ENCODE peak calls at places on chromosomes 3 and 15, in nine cellular contexts. One of them, this sample, is unnamed. For H3K4me1, the result is how much of the 10 kb centered on the place peaks cover.

GRCh38 chr3:146164951-146165350 is 4.0 kb upstream of the PLOD2 start:
- DNase-seq in tibial nerve: no peak
- DNase-seq in CD8-positive, alpha-beta T cell: no peak
- DNase-seq in PC-3: no peak
- DNase-seq in heart left ventricle: no peak
- DNase-seq in upper lobe of right lung: no peak
- DNase-seq in CD8-positive, alpha-beta memory T cell: no peak
- DNase-seq in stomach: no peak
- DNase-seq in GM12878: no peak
- DNase-seq in this sample: no peak

GRCh38 chr15:74978503-74978902 is 16.9 kb upstream of the SCAMP5 start:
- DNase-seq in heart left ventricle: no peak
- DNase-seq in GM12878: no peak
- DNase-seq in stomach: no peak
- DNase-seq in CD8-positive, alpha-beta T cell: peak
- DNase-seq in upper lobe of right lung: no peak
- DNase-seq in PC-3: peak
- DNase-seq in tibial nerve: no peak
- DNase-seq in CD8-positive, alpha-beta memory T cell: no peak
- DNase-seq in this sample: peak

GRCh38 chr15:79408041-79408440 is 24.1 kb upstream of the MINAR1 start:
- DNase-seq in PC-3: no peak
- DNase-seq in upper lobe of right lung: no peak
- DNase-seq in GM12878: no peak
- DNase-seq in heart left ventricle: no peak
- DNase-seq in CD8-positive, alpha-beta memory T cell: no peak
- DNase-seq in tibial nerve: no peak
- DNase-seq in CD8-positive, alpha-beta T cell: no peak
- DNase-seq in stomach: no peak
- DNase-seq in this sample: no peak

GRCh38 chr3:111694471-111694870 is 99.3 kb upstream of the ZBED2 start:
- DNase-seq in stomach: no peak
- DNase-seq in tibial nerve: no peak
- DNase-seq in PC-3: no peak
- DNase-seq in upper lobe of right lung: no peak
- DNase-seq in CD8-positive, alpha-beta memory T cell: no peak
- DNase-seq in heart left ventricle: no peak
- DNase-seq in CD8-positive, alpha-beta T cell: no peak
- DNase-seq in GM12878: no peak
- DNase-seq in this sample: no peak

GRCh38 chr3:12287727-12288465 is 974 bp upstream of the PPARG start:
- DNase-seq in heart left ventricle: peak
- DNase-seq in stomach: peak
- DNase-seq in upper lobe of right lung: peak
- DNase-seq in CD8-positive, alpha-beta T cell: no peak
- DNase-seq in tibial nerve: no peak
- DNase-seq in PC-3: peak
- DNase-seq in CD8-positive, alpha-beta memory T cell: no peak
- DNase-seq in GM12878: no peak
- DNase-seq in this sample: peak

GRCh38 chr3:138879541-138880380 is 45.0 kb upstream of the PIK3CB start:
- DNase-seq in GM12878: no peak
- DNase-seq in upper lobe of right lung: no peak
- DNase-seq in PC-3: no peak
- DNase-seq in stomach: no peak
- DNase-seq in CD8-positive, alpha-beta memory T cell: no peak
- DNase-seq in CD8-positive, alpha-beta T cell: no peak
- DNase-seq in tibial nerve: no peak
- DNase-seq in heart left ventricle: no peak
- DNase-seq in this sample: no peak

GRCh38 chr3:160210799-160211221 is 14.4 kb upstream of the C3orf80 start:
- DNase-seq in tibial nerve: no peak
- DNase-seq in heart left ventricle: no peak
- DNase-seq in PC-3: peak
- DNase-seq in stomach: no peak
- DNase-seq in CD8-positive, alpha-beta T cell: no peak
- DNase-seq in upper lobe of right lung: no peak
- DNase-seq in GM12878: no peak
- DNase-seq in CD8-positive, alpha-beta memory T cell: no peak
- DNase-seq in this sample: no peak

GRCh38 chr15:43111354-43111753 is 5.5 kb upstream of the UBR1 start:
- DNase-seq in stomach: no peak
- DNase-seq in GM12878: no peak
- DNase-seq in CD8-positive, alpha-beta T cell: no peak
- DNase-seq in CD8-positive, alpha-beta memory T cell: no peak
- DNase-seq in tibial nerve: no peak
- DNase-seq in heart left ventricle: no peak
- DNase-seq in upper lobe of right lung: no peak
- DNase-seq in PC-3: no peak
- DNase-seq in this sample: no peak

GRCh38 chr3:111246967-111247760 is 175.5 kb downstream of the NECTIN3 start:
- DNase-seq in heart left ventricle: no peak
- DNase-seq in CD8-positive, alpha-beta memory T cell: no peak
- DNase-seq in GM12878: no peak
- DNase-seq in upper lobe of right lung: no peak
- DNase-seq in stomach: no peak
- DNase-seq in PC-3: peak
- DNase-seq in CD8-positive, alpha-beta T cell: no peak
- DNase-seq in tibial nerve: no peak
- DNase-seq in this sample: no peak

GRCh38 chr3:186570941-186571643 is 572 bp downstream of the DNAJB11 start:
- DNase-seq in tibial nerve: no peak
- DNase-seq in PC-3: no peak
- DNase-seq in stomach: no peak
- DNase-seq in CD8-positive, alpha-beta T cell: no peak
- DNase-seq in GM12878: no peak
- DNase-seq in heart left ventricle: no peak
- DNase-seq in upper lobe of right lung: no peak
- DNase-seq in CD8-positive, alpha-beta memory T cell: no peak
- DNase-seq in this sample: no peak

GRCh38 chr3:32045091-32045964 is 61.1 kb upstream of the GPD1L start:
- DNase-seq in CD8-positive, alpha-beta T cell: no peak
- DNase-seq in heart left ventricle: no peak
- DNase-seq in PC-3: peak
- DNase-seq in upper lobe of right lung: no peak
- DNase-seq in GM12878: no peak
- DNase-seq in stomach: peak
- DNase-seq in tibial nerve: peak
- DNase-seq in CD8-positive, alpha-beta memory T cell: no peak
- DNase-seq in this sample: no peak

GRCh38 chr15:66820474-66821258 is 118.6 kb downstream of the SMAD6 start:
- DNase-seq in CD8-positive, alpha-beta T cell: no peak
- DNase-seq in heart left ventricle: no peak
- DNase-seq in GM12878: no peak
- DNase-seq in CD8-positive, alpha-beta memory T cell: no peak
- DNase-seq in upper lobe of right lung: peak
- DNase-seq in stomach: no peak
- DNase-seq in tibial nerve: no peak
- DNase-seq in PC-3: no peak
- DNase-seq in this sample: peak
- H3K4me1 ChIP-seq in CD8-positive, alpha-beta T cell: under half
- H3K4me1 ChIP-seq in heart left ventricle: under half
- H3K4me1 ChIP-seq in GM12878: under half
- H3K4me1 ChIP-seq in CD8-positive, alpha-beta memory T cell: under half
- H3K4me1 ChIP-seq in upper lobe of right lung: under half
- H3K4me1 ChIP-seq in stomach: under half
- H3K4me1 ChIP-seq in tibial nerve: under half
- H3K4me1 ChIP-seq in PC-3: under half
- H3K4me1 ChIP-seq in this sample: under half

GRCh38 chr15:36877796-36878744 is 222.3 kb downstream of the MEIS2 start:
- DNase-seq in GM12878: no peak
- DNase-seq in stomach: no peak
- DNase-seq in heart left ventricle: no peak
- DNase-seq in PC-3: no peak
- DNase-seq in upper lobe of right lung: no peak
- DNase-seq in CD8-positive, alpha-beta T cell: no peak
- DNase-seq in CD8-positive, alpha-beta memory T cell: no peak
- DNase-seq in tibial nerve: no peak
- DNase-seq in this sample: peak

GRCh38 chr15:36879568-36880225 is 220.7 kb downstream of the MEIS2 start:
- DNase-seq in stomach: no peak
- DNase-seq in heart left ventricle: no peak
- DNase-seq in tibial nerve: no peak
- DNase-seq in CD8-positive, alpha-beta memory T cell: no peak
- DNase-seq in CD8-positive, alpha-beta T cell: no peak
- DNase-seq in GM12878: no peak
- DNase-seq in PC-3: no peak
- DNase-seq in upper lobe of right lung: no peak
- DNase-seq in this sample: no peak

GRCh38 chr15:36877294-36877693 is 223.1 kb downstream of the MEIS2 start:
- DNase-seq in CD8-positive, alpha-beta memory T cell: no peak
- DNase-seq in upper lobe of right lung: no peak
- DNase-seq in CD8-positive, alpha-beta T cell: no peak
- DNase-seq in PC-3: no peak
- DNase-seq in tibial nerve: no peak
- DNase-seq in heart left ventricle: no peak
- DNase-seq in stomach: no peak
- DNase-seq in GM12878: no peak
- DNase-seq in this sample: no peak

GRCh38 chr15:36880226-36880912 is 220.0 kb downstream of the MEIS2 start:
- DNase-seq in GM12878: no peak
- DNase-seq in tibial nerve: no peak
- DNase-seq in stomach: no peak
- DNase-seq in CD8-positive, alpha-beta memory T cell: no peak
- DNase-seq in CD8-positive, alpha-beta T cell: no peak
- DNase-seq in heart left ventricle: no peak
- DNase-seq in upper lobe of right lung: no peak
- DNase-seq in PC-3: no peak
- DNase-seq in this sample: no peak

GRCh38 chr15:36878745-36879262 is 221.5 kb downstream of the MEIS2 start:
- DNase-seq in CD8-positive, alpha-beta T cell: no peak
- DNase-seq in stomach: no peak
- DNase-seq in tibial nerve: no peak
- DNase-seq in heart left ventricle: no peak
- DNase-seq in GM12878: no peak
- DNase-seq in upper lobe of right lung: no peak
- DNase-seq in PC-3: no peak
- DNase-seq in CD8-positive, alpha-beta memory T cell: no peak
- DNase-seq in this sample: no peak
- H3K4me1 ChIP-seq in CD8-positive, alpha-beta T cell: under half
- H3K4me1 ChIP-seq in stomach: under half
- H3K4me1 ChIP-seq in tibial nerve: under half
- H3K4me1 ChIP-seq in heart left ventricle: under half
- H3K4me1 ChIP-seq in GM12878: under half
- H3K4me1 ChIP-seq in upper lobe of right lung: under half
- H3K4me1 ChIP-seq in PC-3: under half
- H3K4me1 ChIP-seq in CD8-positive, alpha-beta memory T cell: under half
- H3K4me1 ChIP-seq in this sample: under half

DNA sequence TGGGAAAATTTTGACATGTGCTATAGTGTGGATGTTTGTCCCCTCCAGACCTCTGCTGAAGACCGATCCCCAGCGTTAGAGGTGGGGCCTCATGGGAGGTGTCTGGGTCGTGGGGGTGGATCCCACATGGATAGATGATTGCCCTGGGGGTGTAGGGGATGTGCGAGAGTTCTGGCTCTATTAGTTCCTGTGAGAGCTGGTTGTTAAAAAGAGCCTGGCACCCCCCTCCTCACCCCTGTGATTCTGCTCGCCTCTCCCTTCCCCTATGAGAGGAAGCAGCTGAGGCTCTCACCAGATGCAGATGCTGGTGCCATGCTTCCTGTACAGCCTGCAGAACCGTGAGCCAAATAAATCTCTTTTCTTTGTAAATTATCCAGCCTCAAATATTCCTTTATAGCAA is 67.4 kb downstream of the ATP10A start:
- DNase-seq in tibial nerve: no peak
- DNase-seq in PC-3: no peak
- DNase-seq in heart left ventricle: no peak
- DNase-seq in CD8-positive, alpha-beta memory T cell: no peak
- DNase-seq in stomach: no peak
- DNase-seq in CD8-positive, alpha-beta T cell: no peak
- DNase-seq in upper lobe of right lung: peak
- DNase-seq in GM12878: no peak
- DNase-seq in this sample: no peak
- H3K4me1 ChIP-seq in tibial nerve: under half
- H3K4me1 ChIP-seq in PC-3: under half
- H3K4me1 ChIP-seq in heart left ventricle: under half
- H3K4me1 ChIP-seq in CD8-positive, alpha-beta memory T cell: under half
- H3K4me1 ChIP-seq in stomach: under half
- H3K4me1 ChIP-seq in CD8-positive, alpha-beta T cell: under half
- H3K4me1 ChIP-seq in upper lobe of right lung: under half
- H3K4me1 ChIP-seq in GM12878: under half
- H3K4me1 ChIP-seq in this sample: under half

DNA sequence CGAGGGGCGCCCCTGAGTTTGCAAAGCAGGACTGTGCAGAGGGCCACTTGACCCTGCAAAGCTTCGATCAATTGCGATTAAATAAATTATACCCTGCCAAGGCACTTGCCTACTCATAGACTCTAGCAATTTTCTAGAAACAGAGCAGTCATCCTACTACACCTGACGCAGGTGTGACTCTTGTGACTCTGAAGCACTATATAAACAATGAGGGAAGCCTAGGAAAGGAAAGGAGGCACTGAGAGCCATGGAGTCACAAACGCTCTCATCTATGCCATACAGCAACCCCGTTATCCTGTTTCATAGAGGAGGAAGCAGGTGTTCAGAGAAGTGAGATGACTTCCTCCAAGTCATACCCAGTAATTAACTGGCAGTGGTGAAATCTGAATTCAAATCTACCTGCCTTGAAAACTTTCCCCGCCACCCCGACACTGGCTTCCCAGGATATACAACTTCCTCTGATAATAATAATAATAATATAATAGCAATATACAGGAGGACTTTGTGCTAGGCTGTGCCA is 14.4 kb downstream of the ARHGEF3 start:
- DNase-seq in PC-3: no peak
- DNase-seq in heart left ventricle: no peak
- DNase-seq in stomach: no peak
- DNase-seq in CD8-positive, alpha-beta T cell: no peak
- DNase-seq in upper lobe of right lung: no peak
- DNase-seq in tibial nerve: no peak
- DNase-seq in GM12878: no peak
- DNase-seq in CD8-positive, alpha-beta memory T cell: no peak
- DNase-seq in this sample: no peak
- H3K4me1 ChIP-seq in PC-3: under half
- H3K4me1 ChIP-seq in heart left ventricle: under half
- H3K4me1 ChIP-seq in stomach: half or more
- H3K4me1 ChIP-seq in CD8-positive, alpha-beta T cell: half or more
- H3K4me1 ChIP-seq in upper lobe of right lung: half or more
- H3K4me1 ChIP-seq in tibial nerve: under half
- H3K4me1 ChIP-seq in GM12878: half or more
- H3K4me1 ChIP-seq in CD8-positive, alpha-beta memory T cell: half or more
- H3K4me1 ChIP-seq in this sample: under half

This sample was measured in aorta.